ENCODE peak calls at places on chromosomes 16 and 17, in six cellular contexts. O is HCT116, B is lower lobe of right lung, H is progenitor cell of endocrine pancreas, N is pancreas, X is GM13976. R is an unnamed sample.
A peak's percentile ranks its signal among the peaks of the same experiment; 100 is the strongest.

GRCh38 chr17:41777157-41777578 is 9.3 kb downstream of the JUP start:
- DNase-seq in X (no peak), O (no peak), B (no peak), N (no peak), H (no peak), R (no peak)

GRCh38 chr16:70750893-70751467 is 50.0 kb downstream of the VAC14 start:
- DNase-seq in H (no peak), N (no peak), B (peak; percentile 75), O (no peak), X (no peak), R (no peak)

GRCh38 chr16:67968440-67969285 is at the start of gene SLC12A4:
- DNase-seq in B (peak; percentile 86), X (peak; percentile 99), N (peak; percentile 89), O (peak; percentile 19), H (peak; percentile 73), R (peak; percentile 92)

GRCh38 chr17:74353446-74354060 is 8.1 kb downstream of the BTBD17 start:
- DNase-seq in H (no peak), N (no peak), O (no peak), X (no peak), B (no peak), R (no peak)

GRCh38 chr16:11079657-11080187 is 135.4 kb downstream of the CLEC16A start:
- DNase-seq in O (no peak), B (no peak), H (no peak), X (no peak), N (no peak), R (no peak)

GRCh38 chr16:84520778-84521770 is 16.6 kb upstream of the MEAK7 start:
- DNase-seq in X (no peak), O (no peak), N (no peak), B (peak; percentile 58), H (no peak), R (no peak)

GRCh38 chr17:73027130-73027741 is 65.3 kb downstream of the SLC39A11 start:
- DNase-seq in B (no peak), H (no peak), N (no peak), X (no peak), O (no peak), R (no peak)

GRCh38 chr17:33055171-33055611 is 63.5 kb downstream of the SPACA3 start:
- DNase-seq in H (no peak), B (no peak), O (no peak), X (no peak), N (no peak), R (peak; percentile 56)

GRCh38 chr16:66290431-66290830 is 76.1 kb upstream of the CDH5 start:
- DNase-seq in N (no peak), O (no peak), B (no peak), X (no peak), H (no peak), R (peak; percentile 34)

GRCh38 chr17:59046192-59046591 is 60.5 kb downstream of the TRIM37 start:
- DNase-seq in B (no peak), N (no peak), X (no peak), O (no peak), H (no peak), R (no peak)

GRCh38 chr17:61551255-61551742 is 39.7 kb downstream of the NACA2 start:
- DNase-seq in O (peak; percentile 59), B (no peak), N (no peak), X (peak; percentile 53), H (no peak), R (no peak)

GRCh38 chr16:180921-181667 is 835 bp downstream of the HBQ1 start:
- DNase-seq in H (peak; percentile 79), B (peak; percentile 88), N (peak; percentile 79), X (peak; percentile 95), O (peak; percentile 12), R (peak; percentile 93)

GRCh38 chr16:29675811-29676643 is 3.0 kb upstream of the QPRT start:
- DNase-seq in B (no peak), O (peak; percentile 24), H (no peak), X (peak; percentile 45), N (no peak), R (no peak)

GRCh38 chr17:43578699-43579569 is 32.8 kb upstream of the ETV4 start:
- DNase-seq in X (peak; percentile 64), H (peak; percentile 45), N (no peak), B (no peak), O (no peak), R (no peak)

GRCh38 chr17:7312432-7313027 is 2.6 kb downstream of the GPS2 start:
- DNase-seq in H (no peak), X (no peak), O (no peak), B (peak; percentile 32), N (no peak), R (no peak)

GRCh38 chr16:68739964-68740627 is 3.0 kb downstream of the CDH1 start:
- DNase-seq in X (no peak), N (no peak), H (no peak), B (no peak), O (no peak), R (no peak)

GRCh38 chr17:45705123-45706009 is 78.8 kb upstream of the CRHR1 start:
- DNase-seq in N (no peak), B (no peak), H (no peak), X (no peak), O (peak; percentile 91), R (no peak)

GRCh38 chr17:9890124-9890523 is 14.9 kb downstream of the RCVRN start:
- DNase-seq in O (peak; percentile 43), X (peak; percentile 75), N (no peak), H (peak; percentile 20), B (peak; percentile 61), R (no peak)

GRCh38 chr17:28747046-28747691 is 3.4 kb downstream of the TRAF4 start:
- DNase-seq in X (no peak), O (no peak), B (peak; percentile 85), N (peak; percentile 85), H (no peak), R (no peak)

GRCh38 chr17:67362173-67362572 is 4.2 kb downstream of the PSMD12 start:
- DNase-seq in H (no peak), B (no peak), O (no peak), N (no peak), X (no peak), R (peak; percentile 32)

GRCh38 chr16:64629622-64630021 is 492.2 kb downstream of the CDH11 start:
- DNase-seq in H (no peak), O (no peak), X (no peak), B (no peak), N (no peak), R (no peak)

GRCh38 chr17:33910200-33910857 is 344.8 kb upstream of the CCL2 start:
- DNase-seq in B (no peak), X (no peak), H (no peak), O (no peak), N (no peak), R (no peak)

GRCh38 chr17:28968269-28968913 is 17.1 kb upstream of the PHF12 start:
- DNase-seq in N (no peak), B (no peak), H (no peak), X (no peak), O (no peak), R (no peak)

GRCh38 chr17:79244665-79245064 is 170.0 kb downstream of the ENGASE start:
- DNase-seq in B (no peak), X (no peak), O (no peak), N (no peak), H (no peak), R (no peak)

GRCh38 chr16:25143898-25144297 is 32.4 kb downstream of the LCMT1 start:
- DNase-seq in B (no peak), X (no peak), O (no peak), N (peak; percentile 59), H (no peak), R (no peak)

GRCh38 chr17:352421-353212 is at the start of gene RPH3AL:
- DNase-seq in H (peak; percentile 49), X (no peak), O (peak; percentile 36), B (peak; percentile 87), N (peak; percentile 89), R (no peak)

GRCh38 chr17:50355701-50356341 is 9.9 kb downstream of the XYLT2 start:
- DNase-seq in O (no peak), X (no peak), H (no peak), N (no peak), B (no peak), R (no peak)

GRCh38 chr16:88013091-88013609 is 61.9 kb downstream of the BANP start:
- DNase-seq in H (no peak), X (no peak), O (no peak), B (peak; percentile 71), N (no peak), R (no peak)

GRCh38 chr17:55421179-55421934 is at the start of gene MMD:
- DNase-seq in B (peak; percentile 59), O (no peak), H (no peak), X (no peak), N (peak; percentile 44), R (no peak)

GRCh38 chr16:27642753-27643152 is 92.8 kb downstream of the KATNIP start:
- DNase-seq in B (no peak), X (no peak), H (no peak), N (no peak), O (peak; percentile 7), R (no peak)

GRCh38 chr16:10828851-10829331 is 10.3 kb upstream of the TVP23A start:
- DNase-seq in B (peak; percentile 97), X (no peak), O (no peak), H (no peak), N (peak; percentile 97), R (no peak)

GRCh38 chr16:13291934-13292333 is 390.5 kb downstream of the SHISA9 start:
- DNase-seq in X (no peak), H (peak; percentile 15), O (no peak), N (no peak), B (no peak), R (no peak)

GRCh38 chr16:30121741-30122620 is 1.0 kb downstream of the MAPK3 start:
- DNase-seq in N (no peak), H (no peak), B (peak; percentile 64), O (no peak), X (no peak), R (no peak)

DNA sequence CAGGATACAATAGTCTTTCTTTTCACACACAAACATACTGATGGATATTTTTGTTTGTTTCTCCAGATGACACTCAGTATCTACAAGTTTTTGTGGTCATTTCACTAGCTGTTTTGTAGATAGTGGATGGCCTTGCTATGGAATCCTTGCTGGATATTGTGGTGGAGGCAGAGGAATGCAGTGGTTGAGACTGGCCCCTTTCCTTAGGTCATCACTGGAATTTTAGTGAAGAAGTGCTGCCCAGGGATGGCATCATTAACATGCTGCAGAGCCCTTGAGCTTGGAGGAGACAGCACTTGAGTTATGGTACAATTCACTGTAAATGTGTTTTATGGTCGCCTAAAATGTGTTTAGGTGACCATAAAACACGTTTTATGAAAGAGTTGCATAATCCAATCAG is 455.9 kb upstream of the HSBP1 start:
- DNase-seq in H (no peak), O (no peak), N (no peak), X (no peak), B (no peak), R (no peak)
- TF ChIP-seq CTCF in H (no peak), O (no peak), N (no peak), X (no peak), B (no peak), R (no peak)

GRCh38 chr17:39872700-39873099 is 4.7 kb downstream of the ZPBP2 start:
- DNase-seq in B (no peak), N (no peak), H (no peak), O (no peak), X (no peak), R (no peak)
- TF ChIP-seq CTCF in B (peak; percentile 29), N (no peak), H (no peak), O (peak; percentile 55), X (no peak), R (no peak)

GRCh38 chr17:37084375-37084774 is 135.6 kb downstream of the AATF start:
- DNase-seq in B (no peak), N (no peak), O (no peak), H (no peak), X (no peak), R (no peak)
- TF ChIP-seq CTCF in B (no peak), N (no peak), O (no peak), H (no peak), X (no peak), R (no peak)

GRCh38 chr17:63943745-63944144 is 11.6 kb upstream of the CD79B start:
- DNase-seq in B (no peak), H (no peak), O (no peak), X (no peak), N (no peak), R (no peak)
- TF ChIP-seq CTCF in B (no peak), H (peak; percentile 32), O (no peak), X (no peak), N (no peak), R (no peak)